ENCODE peak calls at places on chromosomes 13 and 19, in nine cellular contexts. H is NCI-H748 treated with DMSO at 0.1 percent for 48 hours; P is HFFc6; B is neural progenitor cell; U is activated CD4-positive, CD25-positive, alpha-beta regulatory T cell treated with anti-CD3 and anti-CD28 coated beads, Interleukin-2, amount 50 U/mL, for 16 hours; W is DMS 273 treated with DMSO at 0.1 percent for 48 hours; C is T follicular helper cell; M is neuronal stem cell; Y is activated T-helper 1 cell treated with anti-CD3 and anti-CD28 coated beads, Interleukin-12 subunit alpha, Interleukin-12 subunit beta, Interleukin-2, Interleukin-4 antibody, amounts not matched to agents 30 ng/mL and 10 ng/mL and 1 ng/mL, durations not matched to agents 14 hours and 24 hours and 36 hours. R is an unnamed sample.

GRCh38 chr19:13100031-13100588 is 2.5 kb downstream of the LYL1 start:
- DNase-seq in C (no peak), W (no peak), B (no peak), Y (peak; percentile 72), M (no peak), H (no peak), U (peak; percentile 43), P (peak; percentile 56), R (peak; percentile 51)

GRCh38 chr13:51585234-51585672 is 991 bp downstream of the WDFY2 start:
- DNase-seq in C (no peak), Y (no peak), W (no peak), H (no peak), B (no peak), U (no peak), M (no peak), P (no peak), R (no peak)

GRCh38 chr19:5018224-5019015 is 49.5 kb downstream of the KDM4B start:
- DNase-seq in B (no peak), Y (no peak), M (no peak), P (peak; percentile 37), U (no peak), C (no peak), W (no peak), H (no peak), R (no peak)

GRCh38 chr13:74061939-74062595 is 72.1 kb downstream of the KLF12 start:
- DNase-seq in B (no peak), C (no peak), U (no peak), Y (no peak), H (no peak), W (no peak), M (no peak), P (no peak), R (no peak)

GRCh38 chr13:84088996-84089395 is 206.7 kb upstream of the SLITRK1 start:
- DNase-seq in P (no peak), U (no peak), B (no peak), C (no peak), Y (no peak), H (no peak), M (no peak), W (no peak), R (no peak)

GRCh38 chr19:13866463-13867046 is 10.4 kb upstream of the NANOS3 start:
- DNase-seq in W (no peak), H (no peak), M (no peak), C (no peak), Y (no peak), B (no peak), P (no peak), U (no peak), R (no peak)

GRCh38 chr19:16772841-16773240 is 53.2 kb downstream of the NWD1 start:
- DNase-seq in U (no peak), P (no peak), M (no peak), H (no peak), W (no peak), Y (no peak), B (peak; percentile 52), C (no peak), R (no peak)

GRCh38 chr13:65843314-65843731 is 1386.8 kb downstream of the PCDH9 start:
- DNase-seq in H (no peak), U (no peak), C (no peak), P (no peak), Y (no peak), W (no peak), M (no peak), B (no peak), R (no peak)

GRCh38 chr19:38737921-38738731 is 6.1 kb downstream of the CAPN12 start:
- DNase-seq in H (no peak), U (no peak), C (no peak), M (no peak), W (no peak), P (no peak), B (no peak), Y (no peak), R (no peak)

GRCh38 chr19:50501568-50502475 is 9.2 kb downstream of the JOSD2 start:
- DNase-seq in Y (no peak), H (no peak), B (no peak), W (no peak), C (no peak), P (no peak), U (no peak), M (no peak), R (no peak)

GRCh38 chr19:23377276-23377675 is 18.0 kb downstream of the ZNF91 start:
- DNase-seq in Y (no peak), B (no peak), U (no peak), M (no peak), C (no peak), P (no peak), W (no peak), H (no peak), R (no peak)

GRCh38 chr13:40388617-40389016 is 277.8 kb downstream of the FOXO1 start:
- DNase-seq in M (no peak), P (peak; percentile 36), B (no peak), H (no peak), U (peak; percentile 62), Y (peak; percentile 79), C (peak; percentile 64), W (no peak), R (peak; percentile 69)

GRCh38 chr13:98443329-98443728 is 133.6 kb downstream of the STK24 start:
- DNase-seq in M (no peak), H (no peak), B (no peak), U (no peak), W (no peak), Y (no peak), C (no peak), P (peak; percentile 85), R (no peak)

GRCh38 chr19:56727731-56728130 is 56.2 kb upstream of the ZNF835 start:
- DNase-seq in P (no peak), U (no peak), W (no peak), H (no peak), B (no peak), M (peak; percentile 14), C (no peak), Y (no peak), R (no peak)

GRCh38 chr13:23212621-23213020 is 31.8 kb downstream of the SGCG start:
- DNase-seq in W (no peak), B (no peak), H (no peak), P (no peak), M (no peak), C (no peak), U (no peak), Y (no peak), R (no peak)

GRCh38 chr13:26051231-26052135 is at the start of gene SHISA2:
- DNase-seq in B (peak; percentile 93), U (no peak), W (no peak), H (peak; percentile 87), Y (peak; percentile 15), C (peak; percentile 26), P (no peak), M (peak; percentile 82), R (no peak)

GRCh38 chr13:50576156-50576555 is 267.3 kb downstream of the DLEU7 start:
- DNase-seq in H (peak; percentile 85), C (no peak), M (no peak), W (no peak), B (no peak), P (no peak), U (no peak), Y (no peak), R (no peak)

GRCh38 chr13:46168341-46168740 is 13.6 kb downstream of the LCP1 start:
- DNase-seq in U (no peak), B (no peak), C (peak; percentile 40), W (no peak), Y (no peak), M (no peak), H (no peak), P (no peak), R (peak; percentile 45)

GRCh38 chr19:56973713-56974553 is 133.4 kb upstream of the PEG3 start:
- DNase-seq in U (no peak), C (no peak), M (peak; percentile 77), P (no peak), H (peak; percentile 30), Y (no peak), W (no peak), B (no peak), R (no peak)

GRCh38 chr19:35078807-35079206 is 36.8 kb upstream of the FXYD3 start:
- DNase-seq in C (no peak), M (no peak), B (no peak), U (no peak), Y (no peak), W (no peak), P (no peak), H (no peak), R (no peak)

GRCh38 chr13:20901668-20902437 is 693 bp downstream of the XPO4 start:
- DNase-seq in U (no peak), Y (no peak), W (peak; percentile 12), H (peak; percentile 33), P (peak; percentile 24), B (peak; percentile 52), M (no peak), C (no peak), R (peak; percentile 2)

GRCh38 chr19:6736917-6737283 is 480 bp downstream of the GPR108 start:
- DNase-seq in U (no peak), W (no peak), C (no peak), M (no peak), P (no peak), B (no peak), H (no peak), Y (no peak), R (no peak)

GRCh38 chr13:52832268-52832667 is 16.2 kb downstream of the PCDH8 start:
- DNase-seq in H (peak; percentile 94), Y (no peak), W (no peak), M (no peak), B (no peak), U (no peak), P (no peak), C (no peak), R (no peak)

GRCh38 chr19:50328257-50329145 is 676 bp downstream of the KCNC3 start:
- DNase-seq in H (no peak), Y (no peak), W (no peak), M (no peak), C (no peak), U (no peak), P (no peak), B (peak; percentile 55), R (no peak)